ENCODE peak calls at places on chromosomes 6 and 20, in ten cellular contexts. One of them, this sample, is unnamed.

GRCh38 chr6:118789419-118789818 is 104.5 kb upstream of the ASF1A start:
- DNase-seq in GM23338: no peak
- DNase-seq in dorsolateral prefrontal cortex: no peak
- DNase-seq in RWPE2: no peak
- DNase-seq in AG10803: no peak
- DNase-seq in cardiac fibroblast: no peak
- DNase-seq in Panc1: no peak
- DNase-seq in foreskin fibroblast: no peak
- DNase-seq in upper lobe of left lung: peak; percentile 5
- DNase-seq in body of pancreas: no peak
- DNase-seq in this sample: no peak

GRCh38 chr6:160082627-160083026 is 39.0 kb upstream of the SLC22A1 start:
- DNase-seq in cardiac fibroblast: no peak
- DNase-seq in foreskin fibroblast: no peak
- DNase-seq in AG10803: no peak
- DNase-seq in dorsolateral prefrontal cortex: no peak
- DNase-seq in GM23338: no peak
- DNase-seq in upper lobe of left lung: no peak
- DNase-seq in Panc1: no peak
- DNase-seq in body of pancreas: no peak
- DNase-seq in RWPE2: no peak
- DNase-seq in this sample: no peak

GRCh38 chr6:92047886-92048285 is 1371.5 kb downstream of the EPHA7 start:
- DNase-seq in upper lobe of left lung: no peak
- DNase-seq in cardiac fibroblast: no peak
- DNase-seq in body of pancreas: no peak
- DNase-seq in dorsolateral prefrontal cortex: no peak
- DNase-seq in Panc1: no peak
- DNase-seq in RWPE2: no peak
- DNase-seq in foreskin fibroblast: no peak
- DNase-seq in GM23338: no peak
- DNase-seq in AG10803: no peak
- DNase-seq in this sample: no peak

GRCh38 chr6:40631760-40632159 is 44.6 kb upstream of the LRFN2 start:
- DNase-seq in AG10803: no peak
- DNase-seq in GM23338: no peak
- DNase-seq in foreskin fibroblast: no peak
- DNase-seq in Panc1: no peak
- DNase-seq in dorsolateral prefrontal cortex: no peak
- DNase-seq in upper lobe of left lung: no peak
- DNase-seq in body of pancreas: no peak
- DNase-seq in cardiac fibroblast: no peak
- DNase-seq in RWPE2: no peak
- DNase-seq in this sample: no peak

GRCh38 chr6:40579101-40579500 is 8.1 kb downstream of the LRFN2 start:
- DNase-seq in AG10803: no peak
- DNase-seq in dorsolateral prefrontal cortex: no peak
- DNase-seq in RWPE2: no peak
- DNase-seq in upper lobe of left lung: no peak
- DNase-seq in GM23338: no peak
- DNase-seq in cardiac fibroblast: no peak
- DNase-seq in body of pancreas: no peak
- DNase-seq in foreskin fibroblast: no peak
- DNase-seq in Panc1: no peak
- DNase-seq in this sample: no peak

GRCh38 chr6:130937942-130938604 is 110.9 kb downstream of the SMLR1 start:
- DNase-seq in RWPE2: no peak
- DNase-seq in dorsolateral prefrontal cortex: no peak
- DNase-seq in cardiac fibroblast: peak; percentile 52
- DNase-seq in body of pancreas: no peak
- DNase-seq in foreskin fibroblast: peak; percentile 48
- DNase-seq in Panc1: no peak
- DNase-seq in GM23338: no peak
- DNase-seq in upper lobe of left lung: no peak
- DNase-seq in AG10803: peak; percentile 76
- DNase-seq in this sample: no peak

GRCh38 chr6:25056130-25056529 is 120.4 kb upstream of the RIPOR2 start:
- DNase-seq in GM23338: no peak
- DNase-seq in foreskin fibroblast: no peak
- DNase-seq in dorsolateral prefrontal cortex: no peak
- DNase-seq in RWPE2: no peak
- DNase-seq in Panc1: no peak
- DNase-seq in cardiac fibroblast: no peak
- DNase-seq in upper lobe of left lung: no peak
- DNase-seq in body of pancreas: no peak
- DNase-seq in AG10803: no peak
- DNase-seq in this sample: no peak

GRCh38 chr6:39330476-39330875 is 8.0 kb upstream of the KCNK16 start:
- DNase-seq in GM23338: no peak
- DNase-seq in foreskin fibroblast: no peak
- DNase-seq in RWPE2: no peak
- DNase-seq in body of pancreas: no peak
- DNase-seq in dorsolateral prefrontal cortex: peak; percentile 81
- DNase-seq in upper lobe of left lung: no peak
- DNase-seq in Panc1: no peak
- DNase-seq in cardiac fibroblast: no peak
- DNase-seq in AG10803: no peak
- DNase-seq in this sample: no peak

GRCh38 chr20:58008413-58008812 is 220.0 kb downstream of the ANKRD60 start:
- DNase-seq in RWPE2: peak; percentile 65
- DNase-seq in AG10803: no peak
- DNase-seq in body of pancreas: no peak
- DNase-seq in cardiac fibroblast: no peak
- DNase-seq in foreskin fibroblast: no peak
- DNase-seq in upper lobe of left lung: no peak
- DNase-seq in dorsolateral prefrontal cortex: no peak
- DNase-seq in GM23338: no peak
- DNase-seq in Panc1: no peak
- DNase-seq in this sample: no peak

GRCh38 chr6:33949877-33950831 is 146.4 kb upstream of the MLN start:
- DNase-seq in upper lobe of left lung: peak; percentile 52
- DNase-seq in GM23338: peak; percentile 70
- DNase-seq in dorsolateral prefrontal cortex: no peak
- DNase-seq in AG10803: no peak
- DNase-seq in RWPE2: no peak
- DNase-seq in foreskin fibroblast: no peak
- DNase-seq in Panc1: no peak
- DNase-seq in body of pancreas: no peak
- DNase-seq in cardiac fibroblast: no peak
- DNase-seq in this sample: no peak

GRCh38 chr6:144756469-144756868 is 471.3 kb downstream of the UTRN start:
- DNase-seq in upper lobe of left lung: no peak
- DNase-seq in RWPE2: no peak
- DNase-seq in foreskin fibroblast: no peak
- DNase-seq in body of pancreas: no peak
- DNase-seq in GM23338: no peak
- DNase-seq in cardiac fibroblast: no peak
- DNase-seq in dorsolateral prefrontal cortex: no peak
- DNase-seq in Panc1: no peak
- DNase-seq in AG10803: no peak
- DNase-seq in this sample: no peak

GRCh38 chr6:139161817-139162284 is 27.0 kb downstream of the HECA start:
- DNase-seq in upper lobe of left lung: no peak
- DNase-seq in body of pancreas: no peak
- DNase-seq in cardiac fibroblast: no peak
- DNase-seq in AG10803: no peak
- DNase-seq in dorsolateral prefrontal cortex: no peak
- DNase-seq in RWPE2: no peak
- DNase-seq in GM23338: no peak
- DNase-seq in foreskin fibroblast: no peak
- DNase-seq in Panc1: no peak
- DNase-seq in this sample: no peak

GRCh38 chr6:139166238-139166955 is 31.5 kb downstream of the HECA start:
- DNase-seq in cardiac fibroblast: no peak
- DNase-seq in upper lobe of left lung: peak; percentile 78
- DNase-seq in dorsolateral prefrontal cortex: no peak
- DNase-seq in RWPE2: no peak
- DNase-seq in Panc1: no peak
- DNase-seq in AG10803: no peak
- DNase-seq in foreskin fibroblast: no peak
- DNase-seq in GM23338: no peak
- DNase-seq in body of pancreas: no peak
- DNase-seq in this sample: peak; percentile 93

GRCh38 chr6:139161169-139161568 is 26.3 kb downstream of the HECA start:
- DNase-seq in RWPE2: no peak
- DNase-seq in upper lobe of left lung: no peak
- DNase-seq in AG10803: peak; percentile 58
- DNase-seq in dorsolateral prefrontal cortex: no peak
- DNase-seq in GM23338: no peak
- DNase-seq in body of pancreas: no peak
- DNase-seq in cardiac fibroblast: peak; percentile 53
- DNase-seq in Panc1: no peak
- DNase-seq in foreskin fibroblast: peak; percentile 23
- DNase-seq in this sample: no peak

GRCh38 chr6:139165324-139165723 is 30.4 kb downstream of the HECA start:
- DNase-seq in Panc1: no peak
- DNase-seq in AG10803: no peak
- DNase-seq in body of pancreas: no peak
- DNase-seq in upper lobe of left lung: no peak
- DNase-seq in RWPE2: no peak
- DNase-seq in dorsolateral prefrontal cortex: no peak
- DNase-seq in foreskin fibroblast: no peak
- DNase-seq in GM23338: no peak
- DNase-seq in cardiac fibroblast: no peak
- DNase-seq in this sample: no peak

GRCh38 chr6:139164001-139164400 is 29.1 kb downstream of the HECA start:
- DNase-seq in AG10803: no peak
- DNase-seq in GM23338: peak; percentile 54
- DNase-seq in upper lobe of left lung: no peak
- DNase-seq in Panc1: no peak
- DNase-seq in body of pancreas: no peak
- DNase-seq in RWPE2: no peak
- DNase-seq in dorsolateral prefrontal cortex: no peak
- DNase-seq in cardiac fibroblast: no peak
- DNase-seq in foreskin fibroblast: no peak
- DNase-seq in this sample: no peak
- TF ChIP-seq CTCF in AG10803: no peak
- TF ChIP-seq CTCF in GM23338: peak; percentile 33
- TF ChIP-seq CTCF in upper lobe of left lung: no peak
- TF ChIP-seq CTCF in Panc1: peak; percentile 14
- TF ChIP-seq CTCF in body of pancreas: no peak
- TF ChIP-seq CTCF in RWPE2: no peak
- TF ChIP-seq CTCF in dorsolateral prefrontal cortex: no peak
- TF ChIP-seq CTCF in cardiac fibroblast: no peak
- TF ChIP-seq CTCF in foreskin fibroblast: no peak
- TF ChIP-seq CTCF in this sample: no peak

DNA sequence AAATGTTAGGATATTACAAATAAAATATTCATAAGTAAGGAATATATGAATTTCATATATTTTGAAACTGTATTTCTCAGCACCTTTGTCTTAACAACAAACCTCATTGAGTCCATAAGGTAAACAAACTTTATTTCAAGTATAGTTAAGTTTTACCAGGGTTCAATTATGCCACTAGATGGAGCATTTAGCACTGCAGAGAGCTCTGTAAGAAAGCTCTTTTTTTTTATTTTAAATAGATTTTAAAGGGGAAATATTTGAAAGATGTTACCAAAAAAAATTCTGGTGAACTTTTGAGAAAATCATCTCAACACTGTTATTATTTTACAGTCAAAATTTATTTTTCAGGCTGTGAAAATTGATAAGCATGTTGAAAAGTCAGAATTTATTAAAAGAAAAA is 955.2 kb upstream of the EYS start:
- DNase-seq in body of pancreas: no peak
- DNase-seq in GM23338: peak; percentile 45
- DNase-seq in dorsolateral prefrontal cortex: no peak
- DNase-seq in Panc1: no peak
- DNase-seq in upper lobe of left lung: no peak
- DNase-seq in RWPE2: no peak
- DNase-seq in foreskin fibroblast: peak; percentile 1
- DNase-seq in AG10803: no peak
- DNase-seq in cardiac fibroblast: peak; percentile 45
- DNase-seq in this sample: no peak
- TF ChIP-seq CTCF in body of pancreas: no peak
- TF ChIP-seq CTCF in GM23338: peak; percentile 70
- TF ChIP-seq CTCF in dorsolateral prefrontal cortex: peak; percentile 55
- TF ChIP-seq CTCF in Panc1: peak; percentile 52
- TF ChIP-seq CTCF in upper lobe of left lung: no peak
- TF ChIP-seq CTCF in RWPE2: peak; percentile 79
- TF ChIP-seq CTCF in foreskin fibroblast: peak; percentile 13
- TF ChIP-seq CTCF in AG10803: no peak
- TF ChIP-seq CTCF in cardiac fibroblast: peak; percentile 33
- TF ChIP-seq CTCF in this sample: peak; percentile 81

GRCh38 chr6:22413681-22414305 is 117.0 kb upstream of the PRL start:
- DNase-seq in upper lobe of left lung: no peak
- DNase-seq in dorsolateral prefrontal cortex: no peak
- DNase-seq in RWPE2: no peak
- DNase-seq in Panc1: no peak
- DNase-seq in GM23338: peak; percentile 8
- DNase-seq in AG10803: peak; percentile 19
- DNase-seq in body of pancreas: no peak
- DNase-seq in cardiac fibroblast: peak; percentile 57
- DNase-seq in foreskin fibroblast: no peak
- DNase-seq in this sample: no peak
- TF ChIP-seq CTCF in upper lobe of left lung: no peak
- TF ChIP-seq CTCF in dorsolateral prefrontal cortex: no peak
- TF ChIP-seq CTCF in RWPE2: no peak
- TF ChIP-seq CTCF in Panc1: no peak
- TF ChIP-seq CTCF in GM23338: no peak
- TF ChIP-seq CTCF in AG10803: no peak
- TF ChIP-seq CTCF in body of pancreas: no peak
- TF ChIP-seq CTCF in cardiac fibroblast: no peak
- TF ChIP-seq CTCF in foreskin fibroblast: no peak
- TF ChIP-seq CTCF in this sample: peak; percentile 47

GRCh38 chr20:19757487-19757972 is 528 bp upstream of the RIN2 start:
- DNase-seq in RWPE2: peak; percentile 72
- DNase-seq in AG10803: peak; percentile 82
- DNase-seq in GM23338: peak; percentile 79
- DNase-seq in cardiac fibroblast: peak; percentile 69
- DNase-seq in dorsolateral prefrontal cortex: peak; percentile 39
- DNase-seq in body of pancreas: peak; percentile 76
- DNase-seq in foreskin fibroblast: peak; percentile 72
- DNase-seq in upper lobe of left lung: peak; percentile 95
- DNase-seq in Panc1: no peak
- DNase-seq in this sample: peak; percentile 89
- TF ChIP-seq CTCF in RWPE2: no peak
- TF ChIP-seq CTCF in AG10803: no peak
- TF ChIP-seq CTCF in GM23338: no peak
- TF ChIP-seq CTCF in cardiac fibroblast: no peak
- TF ChIP-seq CTCF in dorsolateral prefrontal cortex: no peak
- TF ChIP-seq CTCF in body of pancreas: no peak
- TF ChIP-seq CTCF in foreskin fibroblast: no peak
- TF ChIP-seq CTCF in upper lobe of left lung: no peak
- TF ChIP-seq CTCF in Panc1: no peak
- TF ChIP-seq CTCF in this sample: no peak

GRCh38 chr6:157263881-157264397 is 59.4 kb downstream of the TMEM242 start:
- DNase-seq in RWPE2: no peak
- DNase-seq in cardiac fibroblast: no peak
- DNase-seq in foreskin fibroblast: no peak
- DNase-seq in body of pancreas: no peak
- DNase-seq in dorsolateral prefrontal cortex: no peak
- DNase-seq in Panc1: no peak
- DNase-seq in upper lobe of left lung: no peak
- DNase-seq in GM23338: no peak
- DNase-seq in AG10803: no peak
- DNase-seq in this sample: peak; percentile 32
- TF ChIP-seq CTCF in RWPE2: no peak
- TF ChIP-seq CTCF in cardiac fibroblast: no peak
- TF ChIP-seq CTCF in foreskin fibroblast: no peak
- TF ChIP-seq CTCF in body of pancreas: no peak
- TF ChIP-seq CTCF in dorsolateral prefrontal cortex: no peak
- TF ChIP-seq CTCF in Panc1: no peak
- TF ChIP-seq CTCF in upper lobe of left lung: no peak
- TF ChIP-seq CTCF in GM23338: no peak
- TF ChIP-seq CTCF in AG10803: no peak
- TF ChIP-seq CTCF in this sample: no peak

This sample was measured in chondrocyte.